ENCODE peak calls at places on chromosome 7, in five cellular contexts. W is amniotic stem cell, B is memory B cell, Y is GM13976, N is ovary. E is an unnamed sample.

GRCh38 chr7:28685660-28686417 is 272.3 kb downstream of the TRIL start:
- DNase-seq in W (peak; percentile 96), B (peak; percentile 1), Y (peak; percentile 48), N (peak; percentile 93), E (peak; percentile 77)

GRCh38 chr7:134651991-134652390 is 5.3 kb downstream of the BPGM start:
- DNase-seq in W (no peak), B (no peak), Y (no peak), N (no peak), E (no peak)

GRCh38 chr7:1844336-1844955 is 174.4 kb downstream of the ELFN1 start:
- DNase-seq in W (no peak), B (no peak), Y (no peak), N (peak; percentile 12), E (no peak)

GRCh38 chr7:3092468-3092867 is 48.8 kb upstream of the CARD11 start:
- DNase-seq in W (no peak), B (peak; percentile 48), Y (peak; percentile 81), N (no peak), E (no peak)

GRCh38 chr7:12709731-12710502 is 22.5 kb downstream of the ARL4A start:
- DNase-seq in W (no peak), B (no peak), Y (no peak), N (no peak), E (no peak)

GRCh38 chr7:33143996-33144718 is 14.8 kb downstream of the BBS9 start:
- DNase-seq in W (no peak), B (no peak), Y (no peak), N (no peak), E (no peak)

GRCh38 chr7:115038158-115038557 is 116.3 kb downstream of the MDFIC start:
- DNase-seq in W (no peak), B (no peak), Y (no peak), N (no peak), E (no peak)

GRCh38 chr7:92303761-92304160 is 58.0 kb downstream of the ANKIB1 start:
- DNase-seq in W (no peak), B (no peak), Y (no peak), N (no peak), E (no peak)

GRCh38 chr7:9264395-9264794 is 831.0 kb downstream of the NXPH1 start:
- DNase-seq in W (no peak), B (no peak), Y (no peak), N (no peak), E (no peak)

GRCh38 chr7:18305866-18306265 is 189.7 kb upstream of the HDAC9 start:
- DNase-seq in W (no peak), B (no peak), Y (no peak), N (no peak), E (no peak)

GRCh38 chr7:98831641-98832221 is 38.1 kb downstream of the TMEM130 start:
- DNase-seq in W (no peak), B (no peak), Y (no peak), N (no peak), E (no peak)